ENCODE peak calls at places on chromosomes 12 and 14, in four cellular contexts. C is A549; R is naive thymus-derived CD4-positive, alpha-beta T cell; J is OCI-LY7. W is an unnamed sample.

GRCh38 chr14:104337381-104337780 is 199.0 kb downstream of the KIF26A start:
- DNase-seq in J (no peak), R (no peak), C (no peak), W (no peak)

GRCh38 chr12:47742253-47742825 is 16.3 kb downstream of the RAPGEF3 start:
- DNase-seq in R (peak), J (peak), C (peak), W (peak)

GRCh38 chr12:119206348-119207075 is 27.8 kb downstream of the HSPB8 start:
- DNase-seq in J (no peak), C (no peak), R (no peak), W (no peak)

GRCh38 chr14:37874429-37875109 is 279.1 kb downstream of the TTC6 start:
- DNase-seq in R (peak), J (peak), C (peak), W (no peak)

GRCh38 chr12:104788848-104789271 is 169.2 kb downstream of the SLC41A2 start:
- DNase-seq in C (no peak), R (no peak), J (no peak), W (no peak)

GRCh38 chr12:55063291-55063690 is 43.5 kb downstream of the NEUROD4 start:
- DNase-seq in R (no peak), C (no peak), J (no peak), W (no peak)

GRCh38 chr14:39762576-39763401 is 330.6 kb upstream of the FBXO33 start:
- DNase-seq in R (no peak), C (no peak), J (peak), W (no peak)

GRCh38 chr14:91315844-91316267 is 71.4 kb upstream of the GPR68 start:
- DNase-seq in J (peak), R (peak), C (no peak), W (peak)

GRCh38 chr14:70567791-70568190 is 32.7 kb downstream of the MED6 start:
- DNase-seq in C (peak), J (peak), R (no peak), W (no peak)

GRCh38 chr14:60641722-60642269 is 7.5 kb downstream of the SIX1 start:
- DNase-seq in R (no peak), C (no peak), J (no peak), W (no peak)

GRCh38 chr12:120854804-120855203 is 49.4 kb downstream of the SPPL3 start:
- DNase-seq in C (no peak), R (no peak), J (no peak), W (no peak)

GRCh38 chr12:121530600-121531355 is 50.0 kb downstream of the KDM2B start:
- DNase-seq in R (peak), C (peak), J (peak), W (peak)

GRCh38 chr12:107327783-107328182 is 234.4 kb upstream of the CRY1 start:
- DNase-seq in J (no peak), C (peak), R (no peak), W (no peak)

GRCh38 chr12:103728323-103728722 is 112.7 kb downstream of the NT5DC3 start:
- DNase-seq in J (no peak), R (no peak), C (no peak), W (no peak)

GRCh38 chr12:120363274-120363855 is 5.6 kb downstream of the MSI1 start:
- DNase-seq in C (no peak), R (no peak), J (no peak), W (no peak)

GRCh38 chr12:105212431-105212830 is 23.5 kb downstream of the APPL2 start:
- DNase-seq in R (no peak), C (no peak), J (no peak), W (no peak)

GRCh38 chr14:56297449-56297848 is 179.2 kb downstream of the PELI2 start:
- DNase-seq in J (no peak), R (no peak), C (no peak), W (no peak)

GRCh38 chr12:1607940-1608782 is 13.8 kb upstream of the FBXL14 start:
- DNase-seq in R (no peak), J (peak), C (no peak), W (no peak)

GRCh38 chr12:59191372-59191771 is 271.1 kb upstream of the LRIG3 start:
- DNase-seq in C (no peak), J (no peak), R (no peak), W (no peak)

GRCh38 chr12:7113389-7113871 is 4.4 kb upstream of the C1RL start:
- DNase-seq in C (peak), J (peak), R (no peak), W (peak)

GRCh38 chr12:90166671-90167070 is 458.0 kb upstream of the ATP2B1 start:
- DNase-seq in R (no peak), C (no peak), J (no peak), W (no peak)

GRCh38 chr14:48035836-48036235 is 360.4 kb upstream of the MDGA2 start:
- DNase-seq in J (no peak), R (no peak), C (no peak), W (no peak)

GRCh38 chr12:57001448-57001906 is 4.9 kb downstream of the ZBTB39 start:
- DNase-seq in J (peak), R (no peak), C (peak), W (peak)

GRCh38 chr12:32983968-32984367 is 87.4 kb upstream of the PKP2 start:
- DNase-seq in R (no peak), J (no peak), C (no peak), W (no peak)

GRCh38 chr12:113889076-113889475 is 77.0 kb downstream of the RBM19 start:
- DNase-seq in R (no peak), J (no peak), C (no peak), W (no peak)

GRCh38 chr14:26963696-26964095 is 365.9 kb upstream of the NOVA1 start:
- DNase-seq in C (peak), R (no peak), J (no peak), W (no peak)

DNA sequence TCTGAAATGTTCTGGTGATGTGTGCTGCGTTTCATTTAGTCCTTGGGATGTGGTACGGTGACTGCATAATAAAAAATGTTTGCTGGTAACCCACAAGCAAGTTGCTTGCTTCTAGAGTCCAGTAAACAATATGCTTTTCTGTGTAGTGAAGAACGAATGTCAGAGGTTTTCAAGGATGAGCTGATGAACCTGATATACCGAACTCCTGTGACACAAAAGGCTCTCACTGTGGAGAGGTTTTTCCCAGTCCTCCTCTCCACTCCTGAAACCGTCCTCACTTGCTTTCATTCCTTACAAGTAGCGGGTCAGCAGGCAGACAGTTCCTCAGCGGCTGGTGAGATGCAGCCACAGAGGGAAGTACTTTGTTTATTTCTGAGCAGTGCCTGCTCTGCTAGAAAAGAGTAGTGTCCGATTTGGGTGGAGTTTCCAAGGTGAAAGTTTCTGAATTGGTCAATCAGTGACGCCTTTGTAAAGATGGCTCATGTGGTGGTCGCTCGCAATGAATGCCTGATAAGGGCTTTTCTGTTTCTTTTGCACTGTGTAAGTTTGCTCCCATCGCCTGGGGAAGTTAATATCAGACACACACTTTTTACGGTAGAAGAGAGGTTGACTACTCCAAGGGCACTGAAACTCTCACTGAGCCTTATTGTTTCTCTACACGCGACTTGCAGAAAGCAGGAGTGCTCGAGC is 3.0 kb downstream of the ETV6 start:
- DNase-seq in C (no peak), J (peak), R (no peak), W (no peak)
- H3K4me3 ChIP-seq in C (no peak), J (peak), R (peak), W (peak)

DNA sequence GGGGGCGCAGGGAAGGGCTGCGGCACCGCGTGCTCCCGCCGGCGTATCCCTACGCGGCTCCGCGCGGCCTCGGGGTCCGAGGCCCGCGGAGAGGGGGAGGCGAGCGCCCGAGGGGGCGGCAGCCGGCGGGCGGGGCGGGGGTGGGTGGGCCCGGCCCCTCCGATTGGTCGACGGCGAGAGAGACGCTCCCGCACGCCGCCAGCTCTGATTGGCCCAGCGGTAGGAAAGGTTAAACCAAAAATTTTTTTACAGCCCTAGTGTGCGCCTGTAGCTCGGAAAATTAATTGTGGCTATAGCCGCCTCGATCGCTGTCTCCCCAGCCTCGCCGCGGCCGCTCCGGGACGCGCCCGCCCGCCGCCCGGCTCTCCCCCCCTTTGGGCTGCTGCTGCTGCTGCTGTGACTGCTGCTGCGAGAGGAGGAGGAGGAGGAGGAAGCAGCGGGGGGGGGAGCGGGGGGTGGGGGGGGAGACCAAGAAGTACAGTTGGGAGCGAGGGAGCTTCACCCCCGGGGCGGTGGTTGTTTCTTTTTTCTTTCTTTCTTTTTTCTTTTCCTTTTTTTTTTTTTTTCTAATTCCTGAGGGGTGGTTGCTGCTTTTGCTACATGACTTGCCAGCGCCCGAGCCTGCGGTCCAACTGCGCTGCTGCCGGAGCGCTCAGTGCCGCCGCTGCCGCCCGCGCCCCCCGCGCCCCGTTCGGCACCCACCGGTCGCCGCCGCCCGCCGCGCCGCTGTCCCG is at the start of gene FOXG1:
- DNase-seq in J (no peak), C (peak), R (no peak), W (no peak)
- H3K4me3 ChIP-seq in J (no peak), C (peak), R (no peak), W (no peak)

GRCh38 chr12:14959463-14959862 is 1.9 kb downstream of the ARHGDIB start:
- DNase-seq in C (no peak), R (no peak), J (no peak), W (no peak)
- H3K4me3 ChIP-seq in C (no peak), R (peak), J (peak), W (peak)

DNA sequence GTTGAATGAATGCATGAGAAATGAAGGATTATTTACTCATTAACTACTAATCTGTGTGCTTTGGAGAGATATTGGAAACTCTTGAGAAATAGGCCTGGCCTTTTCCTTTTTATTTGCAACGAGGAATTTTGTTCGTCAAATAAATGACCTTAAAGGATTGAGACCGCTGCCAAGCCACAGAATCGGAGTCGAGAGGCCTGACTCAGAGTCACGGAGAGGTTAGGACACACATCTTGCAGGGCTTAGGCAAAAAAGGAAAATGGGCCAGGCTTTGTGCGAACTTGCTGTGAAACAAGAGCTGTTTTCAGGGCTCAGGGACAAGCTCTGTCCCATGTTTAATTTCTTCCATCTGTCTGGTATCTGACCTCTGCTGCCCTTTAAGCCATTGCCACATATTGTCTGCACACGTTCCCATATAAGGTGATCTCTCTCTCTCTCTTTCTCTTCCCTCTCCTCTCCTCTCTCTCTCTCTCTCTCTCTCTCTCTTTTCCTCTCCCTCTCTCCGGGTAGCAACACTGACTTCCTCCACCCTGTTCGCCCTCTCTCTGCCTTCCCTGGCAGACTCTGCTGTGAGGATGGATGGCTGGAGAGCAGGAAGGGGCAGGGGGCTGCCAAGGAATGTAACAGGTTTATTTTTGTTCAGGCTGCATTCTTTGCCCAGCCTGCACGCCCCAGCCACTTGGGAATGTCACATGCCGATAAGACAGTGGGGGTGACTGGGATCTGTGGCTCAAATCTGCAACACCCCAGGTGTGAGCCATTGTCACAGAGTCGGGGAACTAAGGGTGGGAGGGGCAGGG is 14.9 kb upstream of the IFT81 start:
- DNase-seq in J (no peak), C (peak), R (no peak), W (no peak)
- H3K4me3 ChIP-seq in J (no peak), C (peak), R (no peak), W (no peak)

DNA sequence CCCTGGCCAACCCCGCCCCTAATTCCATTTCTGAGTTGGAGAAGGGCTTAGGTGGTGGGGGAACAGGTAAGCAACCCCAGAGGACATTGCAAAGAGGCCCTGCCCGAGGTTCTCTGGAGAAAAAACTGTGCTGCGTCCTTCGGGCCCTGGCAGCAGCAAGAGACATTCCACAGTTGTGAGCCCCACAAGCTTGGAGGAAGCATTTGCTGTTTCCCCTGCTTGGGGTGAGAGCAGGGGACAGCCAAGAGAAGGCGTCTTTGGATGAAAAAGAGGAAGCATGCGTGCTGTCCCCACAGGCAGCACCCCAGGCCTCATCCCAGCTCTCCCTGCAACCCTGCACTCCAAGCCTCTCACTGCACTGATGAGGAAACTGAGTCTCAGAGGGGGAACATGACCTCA is 1.4 kb downstream of the BDKRB2 start:
- DNase-seq in C (no peak), J (no peak), R (no peak), W (no peak)
- H3K4me3 ChIP-seq in C (peak), J (no peak), R (no peak), W (no peak)

GRCh38 chr12:2689879-2690278 is 104.9 kb upstream of the FKBP4 start:
- DNase-seq in J (no peak), R (no peak), C (no peak), W (no peak)

GRCh38 chr12:2691001-2691339 is 103.8 kb upstream of the FKBP4 start:
- DNase-seq in J (no peak), C (peak), R (no peak), W (peak)

GRCh38 chr12:2689393-2689792 is 105.4 kb upstream of the FKBP4 start:
- DNase-seq in R (no peak), C (no peak), J (no peak), W (no peak)

GRCh38 chr12:2691340-2692111 is 103.2 kb upstream of the FKBP4 start:
- DNase-seq in R (no peak), C (no peak), J (peak), W (no peak)

DNA sequence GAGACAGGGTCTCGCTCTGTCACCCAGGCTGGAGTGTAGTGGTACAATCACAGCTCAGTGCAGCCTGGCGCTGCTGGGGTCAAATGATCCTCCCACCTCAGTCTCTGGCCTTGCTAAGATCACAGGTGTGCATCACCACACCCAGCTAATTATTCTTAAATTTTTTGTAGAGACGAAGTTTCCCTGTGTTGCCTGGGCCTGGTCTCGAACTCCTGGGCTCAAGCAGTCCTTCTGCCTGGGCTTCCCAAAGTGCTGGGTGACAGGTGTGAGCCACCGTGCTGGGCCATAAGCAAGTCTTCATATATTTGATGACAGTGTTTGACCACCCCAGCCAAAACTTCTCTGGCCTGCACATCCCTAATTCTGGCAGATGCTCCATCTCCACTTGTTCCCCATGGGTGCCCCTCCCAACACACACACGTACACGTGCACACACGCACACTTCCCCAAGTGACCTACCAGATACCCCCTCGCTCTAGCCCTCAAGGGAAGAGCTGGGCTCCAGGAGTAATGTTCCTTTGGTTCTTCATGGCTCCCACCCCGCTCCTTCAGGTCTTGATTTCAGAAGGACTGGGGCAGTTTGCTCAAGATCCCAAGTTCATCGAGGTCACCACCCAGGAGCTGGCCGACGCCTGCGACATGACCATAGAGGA is 104.3 kb upstream of the FKBP4 start:
- DNase-seq in R (no peak), J (no peak), C (no peak), W (no peak)
- H3K4me3 ChIP-seq in R (peak), J (no peak), C (peak), W (peak)

DNA sequence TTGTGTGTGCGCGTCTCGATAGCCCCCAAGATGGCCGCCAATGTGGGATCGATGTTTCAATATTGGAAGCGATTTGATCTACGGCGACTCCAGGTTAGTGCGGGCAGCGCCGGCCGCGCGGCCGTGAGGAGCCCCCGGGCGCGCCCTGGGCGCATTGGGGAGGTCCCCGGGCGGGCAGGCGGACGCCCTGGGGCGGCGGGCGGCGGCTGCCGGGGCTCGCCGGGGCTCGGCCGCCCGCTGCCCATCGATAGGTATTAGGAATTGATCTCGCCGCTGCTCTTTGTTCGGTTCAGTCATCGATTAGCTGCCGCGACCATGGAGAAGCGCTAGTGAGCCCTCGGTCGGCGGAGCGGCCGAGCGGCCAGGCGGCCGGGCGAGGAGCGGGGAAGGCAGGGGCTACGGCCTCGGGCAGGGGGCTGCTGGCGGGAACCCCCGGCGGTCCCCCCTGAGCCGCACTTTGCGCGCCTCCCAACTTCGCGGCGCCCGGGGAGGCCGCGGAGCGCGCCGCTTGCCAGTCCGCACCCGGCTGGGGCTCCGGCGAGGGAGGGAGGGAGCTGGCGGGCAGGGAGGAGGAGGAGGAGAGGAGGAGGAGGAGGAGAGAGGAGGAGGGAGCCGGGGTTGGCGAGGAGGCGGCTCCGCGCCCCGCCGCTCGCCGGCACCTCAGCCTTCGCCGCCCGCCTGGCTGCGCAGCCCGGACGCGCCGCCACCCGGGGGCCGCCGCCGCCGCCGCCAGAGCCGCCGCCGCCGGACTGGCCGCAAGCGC is 114.0 kb upstream of the MYL2 start:
- DNase-seq in R (no peak), J (no peak), C (no peak), W (no peak)
- H3K4me3 ChIP-seq in R (peak), J (no peak), C (peak), W (peak)

DNA sequence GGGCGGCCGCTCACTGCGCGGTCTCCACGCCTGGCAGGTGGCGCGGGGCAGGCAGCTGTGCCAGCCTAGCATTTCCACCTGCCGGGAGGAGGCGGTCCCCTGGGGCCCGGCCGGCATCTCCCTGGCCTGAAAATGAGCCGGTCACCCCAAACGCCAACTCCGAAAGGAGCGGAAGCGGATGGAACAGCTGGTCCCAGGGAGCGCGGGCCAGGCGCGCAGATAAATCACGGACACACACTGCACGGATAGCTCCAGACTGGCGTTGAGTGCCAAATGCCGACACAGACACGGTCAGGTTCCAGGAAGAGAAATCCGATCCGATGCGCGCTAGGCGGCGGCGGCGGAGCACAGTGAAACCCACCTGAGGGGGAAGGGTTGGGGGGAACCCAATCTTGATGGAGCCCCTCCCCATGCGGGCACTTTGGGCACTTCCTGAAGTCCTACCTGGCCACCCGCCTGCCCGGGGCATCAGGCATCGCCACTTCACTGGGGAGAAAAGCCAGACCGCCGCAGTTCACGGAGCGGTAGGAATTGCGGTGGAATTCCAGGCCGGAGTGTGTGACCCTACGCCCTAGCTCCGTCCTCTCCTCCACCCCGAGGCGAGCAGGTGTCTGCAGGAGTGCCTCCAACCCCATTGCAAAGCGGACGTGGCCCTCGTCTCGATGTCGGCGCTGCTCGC is 624 bp upstream of the PLEKHD1 start:
- DNase-seq in R (no peak), C (peak), J (no peak), W (no peak)
- H3K4me3 ChIP-seq in R (no peak), C (peak), J (no peak), W (no peak)

W was measured in effector memory CD4-positive, alpha-beta T cell.